ENCODE peak calls at places on chromosomes 3 and 15, in ten cellular contexts. P is astrocyte of the spinal cord, R is activated T-cell treated with anti-CD3 and anti-CD28 coated beads for 24 hours, O is A673, U is HAP-1, I is COR-L47, B is MCF 10A, M is RWPE1, S is ACHN, N is hepatic stellate cell. A is an unnamed sample.

GRCh38 chr3:16860234-16860633 is 24.5 kb upstream of the PLCL2 start:
- DNase-seq in P (no peak), R (no peak), O (no peak), U (no peak), I (no peak), B (no peak), M (no peak), S (no peak), N (no peak), A (no peak)

GRCh38 chr3:171125010-171125409 is 98.5 kb upstream of the SLC2A2 start:
- DNase-seq in P (no peak), R (no peak), O (no peak), U (no peak), I (no peak), B (no peak), M (no peak), S (no peak), N (no peak), A (no peak)

GRCh38 chr3:52926556-52926955 is 29.2 kb upstream of the STIMATE start:
- DNase-seq in P (no peak), R (no peak), O (no peak), U (no peak), I (no peak), B (no peak), M (no peak), S (no peak), N (no peak), A (no peak)

GRCh38 chr3:189041482-189042090 is 130.2 kb upstream of the TPRG1 start:
- DNase-seq in P (peak; percentile 43), R (peak; percentile 74), O (peak; percentile 70), U (peak; percentile 45), I (peak; percentile 41), B (peak; percentile 75), M (peak; percentile 31), S (peak; percentile 50), N (peak; percentile 4), A (peak; percentile 18)

GRCh38 chr3:145536461-145536860 is 624.5 kb downstream of the PLOD2 start:
- DNase-seq in P (no peak), R (no peak), O (no peak), U (no peak), I (no peak), B (no peak), M (no peak), S (no peak), N (no peak), A (no peak)

GRCh38 chr3:14786369-14786768 is 32.4 kb upstream of the FGD5 start:
- DNase-seq in P (no peak), R (no peak), O (no peak), U (no peak), I (no peak), B (no peak), M (no peak), S (no peak), N (no peak), A (no peak)

GRCh38 chr3:12954891-12955650 is 113.7 kb upstream of the RPL32 start:
- DNase-seq in P (peak; percentile 20), R (no peak), O (peak; percentile 77), U (no peak), I (peak; percentile 57), B (peak; percentile 67), M (peak; percentile 26), S (no peak), N (peak; percentile 66), A (no peak)

GRCh38 chr3:120198305-120198878 is 86.6 kb downstream of the GPR156 start:
- DNase-seq in P (peak; percentile 37), R (no peak), O (peak; percentile 53), U (no peak), I (peak; percentile 7), B (peak; percentile 55), M (peak; percentile 61), S (peak; percentile 33), N (no peak), A (peak; percentile 19)

GRCh38 chr3:72892870-72893269 is 5.0 kb downstream of the GXYLT2 start:
- DNase-seq in P (peak; percentile 16), R (no peak), O (peak; percentile 14), U (no peak), I (no peak), B (peak; percentile 20), M (no peak), S (peak; percentile 24), N (no peak), A (no peak)

GRCh38 chr3:47782538-47783308 is 1.0 kb upstream of the SMARCC1 start:
- DNase-seq in P (no peak), R (no peak), O (no peak), U (no peak), I (no peak), B (no peak), M (no peak), S (peak; percentile 32), N (no peak), A (no peak)

GRCh38 chr3:41200669-41201021 is 1.3 kb downstream of the CTNNB1 start:
- DNase-seq in P (peak; percentile 70), R (no peak), O (peak; percentile 15), U (peak; percentile 73), I (no peak), B (peak; percentile 49), M (peak; percentile 10), S (peak; percentile 45), N (peak; percentile 18), A (peak; percentile 8)

GRCh38 chr3:58657036-58657435 is 9.5 kb downstream of the FAM3D start:
- DNase-seq in P (no peak), R (no peak), O (no peak), U (no peak), I (no peak), B (no peak), M (no peak), S (no peak), N (no peak), A (no peak)

GRCh38 chr15:48537277-48538113 is 108.0 kb downstream of the FBN1 start:
- DNase-seq in P (no peak), R (no peak), O (peak; percentile 35), U (no peak), I (no peak), B (no peak), M (no peak), S (no peak), N (no peak), A (no peak)

GRCh38 chr3:98567646-98568280 is 25.6 kb downstream of the CPOX start:
- DNase-seq in P (no peak), R (no peak), O (no peak), U (no peak), I (no peak), B (no peak), M (no peak), S (no peak), N (no peak), A (no peak)

GRCh38 chr3:123651449-123652345 is 66.8 kb upstream of the HACD2 start:
- DNase-seq in P (no peak), R (no peak), O (no peak), U (no peak), I (no peak), B (no peak), M (no peak), S (no peak), N (no peak), A (no peak)

GRCh38 chr3:129824926-129825541 is 68.5 kb downstream of the TMCC1 start:
- DNase-seq in P (peak; percentile 38), R (peak; percentile 38), O (peak; percentile 68), U (peak; percentile 69), I (peak; percentile 69), B (peak; percentile 75), M (peak; percentile 59), S (peak; percentile 62), N (peak; percentile 21), A (peak; percentile 67)

GRCh38 chr3:43024183-43024865 is 45.2 kb downstream of the GASK1A start:
- DNase-seq in P (no peak), R (no peak), O (no peak), U (no peak), I (no peak), B (no peak), M (no peak), S (no peak), N (no peak), A (no peak)

GRCh38 chr3:120393252-120393651 is 44.1 kb upstream of the LRRC58 start:
- DNase-seq in P (no peak), R (no peak), O (no peak), U (no peak), I (no peak), B (no peak), M (no peak), S (no peak), N (no peak), A (no peak)

A was measured in LoVo.